ENCODE peak calls at places on chromosome 11, in five cellular contexts. E is neuronal stem cell, D is mesenchymal stem cell, U is IMR-90, R is H1. T is an unnamed sample.

GRCh38 chr11:9955387-9955786 is 291.5 kb downstream of the SWAP70 start:
- DNase-seq in U (peak; percentile 61), E (no peak), R (no peak), D (no peak), T (no peak)

GRCh38 chr11:120013325-120014250 is 124.3 kb downstream of the TRIM29 start:
- DNase-seq in E (peak; percentile 54), R (peak; percentile 89), D (peak; percentile 24), U (peak; percentile 10), T (peak; percentile 96)

GRCh38 chr11:48019230-48019584 is 38.8 kb downstream of the PTPRJ start:
- DNase-seq in U (no peak), D (no peak), R (no peak), E (peak; percentile 30), T (no peak)

GRCh38 chr11:70745936-70746335 is 347.6 kb downstream of the CTTN start:
- DNase-seq in U (no peak), D (no peak), E (no peak), R (no peak), T (no peak)

GRCh38 chr11:131095501-131096185 is 179.4 kb upstream of the SNX19 start:
- DNase-seq in D (no peak), R (no peak), U (no peak), E (no peak), T (no peak)

GRCh38 chr11:46253258-46254134 is 24.0 kb upstream of the CREB3L1 start:
- DNase-seq in U (no peak), E (no peak), R (no peak), D (no peak), T (peak; percentile 27)

GRCh38 chr11:129960216-129961214 is 42.1 kb downstream of the PRDM10 start:
- DNase-seq in U (peak; percentile 96), R (no peak), E (no peak), D (peak; percentile 89), T (no peak)

GRCh38 chr11:130872961-130873360 is 43.3 kb downstream of the SNX19 start:
- DNase-seq in R (no peak), U (peak; percentile 87), E (no peak), D (no peak), T (no peak)

GRCh38 chr11:68017858-68018729 is 8.0 kb downstream of the ALDH3B1 start:
- DNase-seq in E (no peak), U (no peak), D (no peak), R (no peak), T (no peak)

GRCh38 chr11:12159351-12160099 is 49.1 kb downstream of the MICAL2 start:
- DNase-seq in E (no peak), D (peak; percentile 98), U (peak; percentile 97), R (no peak), T (no peak)

GRCh38 chr11:128334311-128335044 is 252.9 kb downstream of the ETS1 start:
- DNase-seq in D (no peak), U (no peak), R (no peak), E (no peak), T (no peak)

GRCh38 chr11:27281276-27281675 is 81.7 kb downstream of the CCDC34 start:
- DNase-seq in U (no peak), R (no peak), E (no peak), D (no peak), T (no peak)

GRCh38 chr11:115580927-115581680 is 76.9 kb upstream of the CADM1 start:
- DNase-seq in U (no peak), R (no peak), D (no peak), E (no peak), T (no peak)

GRCh38 chr11:47324520-47324919 is 28.0 kb downstream of the MYBPC3 start:
- DNase-seq in R (no peak), U (no peak), D (no peak), E (no peak), T (no peak)

DNA sequence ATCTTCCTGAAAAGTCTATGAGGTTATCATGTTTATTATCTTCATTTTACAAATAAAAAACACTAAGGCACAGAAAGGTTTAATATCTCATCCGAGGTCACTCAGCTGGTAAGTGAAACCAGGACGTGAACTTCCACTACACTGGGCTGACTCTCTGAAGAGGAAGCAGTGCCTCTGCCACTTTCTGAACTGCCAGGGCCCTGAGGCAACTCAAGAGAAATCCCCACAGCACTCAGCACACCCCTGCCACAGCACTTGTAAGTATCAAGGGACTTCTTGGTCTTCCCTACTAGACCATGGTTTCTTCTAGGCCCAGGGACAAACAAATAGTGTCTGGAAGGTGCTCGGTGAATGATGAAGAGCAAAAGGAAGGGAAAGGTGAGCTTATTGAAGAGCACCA is 49.7 kb downstream of the RPL27A start:
- DNase-seq in R (no peak), D (peak; percentile 33), E (no peak), U (no peak), T (no peak)
- H2AK5ac ChIP-seq in R (no peak overlapping the region), D (peak overlapping the region; percentile 3), E (no peak overlapping the region), U (peak overlapping the region; percentile 95), T (no peak overlapping the region)

GRCh38 chr11:61891331-61892084 is at the start of gene FADS3:
- DNase-seq in R (peak; percentile 93), D (peak; percentile 84), U (peak; percentile 69), E (peak; percentile 83), T (peak; percentile 96)
- H2AK5ac ChIP-seq in R (no peak within 1 kb of the TSS), D (peak within 1 kb of the TSS; percentile 33), U (peak within 1 kb of the TSS; percentile 95), E (peak within 1 kb of the TSS; percentile 86), T (no peak within 1 kb of the TSS)

GRCh38 chr11:100876826-100877545 is 189.9 kb downstream of the ARHGAP42 start:
- DNase-seq in U (peak; percentile 98), E (no peak), R (no peak), D (peak; percentile 95), T (no peak)

GRCh38 chr11:100874203-100874602 is 187.1 kb downstream of the ARHGAP42 start:
- DNase-seq in U (no peak), E (no peak), D (no peak), R (no peak), T (no peak)

GRCh38 chr11:100878474-100878873 is 191.4 kb downstream of the ARHGAP42 start:
- DNase-seq in U (peak; percentile 41), R (no peak), E (no peak), D (no peak), T (no peak)

GRCh38 chr11:100872951-100873350 is 185.9 kb downstream of the ARHGAP42 start:
- DNase-seq in R (no peak), E (no peak), D (no peak), U (no peak), T (no peak)

DNA sequence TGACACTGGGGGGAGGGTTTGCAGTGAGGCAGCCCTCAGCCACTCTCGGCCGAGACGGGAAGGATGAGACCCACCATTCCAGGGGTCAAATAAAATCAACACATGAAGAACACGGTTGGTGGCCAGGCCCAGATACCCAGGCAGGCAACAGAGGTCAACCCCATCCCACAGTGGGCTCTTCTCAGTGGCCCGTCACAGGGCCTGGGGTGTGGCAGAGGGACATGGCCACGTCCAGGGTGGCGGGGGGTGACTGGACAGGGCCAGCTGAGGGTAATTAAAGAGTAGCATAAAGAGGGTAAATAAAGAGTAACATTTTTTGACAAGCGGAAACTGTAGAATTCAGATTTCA is 188.4 kb downstream of the ARHGAP42 start:
- DNase-seq in R (no peak), D (no peak), E (no peak), U (no peak), T (no peak)
- H2AK5ac ChIP-seq in R (no peak overlapping the region), D (peak overlapping the region; percentile 99), E (no peak overlapping the region), U (peak overlapping the region; percentile 97), T (no peak overlapping the region)

GRCh38 chr11:34938621-34939020 is 22.2 kb downstream of the PDHX start:
- DNase-seq in U (no peak), E (no peak), D (no peak), R (no peak), T (no peak)

GRCh38 chr11:34940026-34940677 is 23.7 kb downstream of the PDHX start:
- DNase-seq in U (peak; percentile 33), R (no peak), E (no peak), D (peak; percentile 23), T (no peak)

GRCh38 chr11:34936945-34937344 is 20.5 kb downstream of the PDHX start:
- DNase-seq in D (no peak), U (no peak), R (no peak), E (no peak), T (no peak)

GRCh38 chr11:34944692-34945091 is 28.3 kb downstream of the PDHX start:
- DNase-seq in D (no peak), R (no peak), U (no peak), E (no peak), T (no peak)

GRCh38 chr11:34941688-34942087 is 25.3 kb downstream of the PDHX start:
- DNase-seq in E (no peak), D (no peak), U (no peak), R (no peak), T (no peak)
- H2AK5ac ChIP-seq in E (no peak overlapping the region), D (no peak overlapping the region), U (no peak overlapping the region), R (no peak overlapping the region), T (no peak overlapping the region)

DNA sequence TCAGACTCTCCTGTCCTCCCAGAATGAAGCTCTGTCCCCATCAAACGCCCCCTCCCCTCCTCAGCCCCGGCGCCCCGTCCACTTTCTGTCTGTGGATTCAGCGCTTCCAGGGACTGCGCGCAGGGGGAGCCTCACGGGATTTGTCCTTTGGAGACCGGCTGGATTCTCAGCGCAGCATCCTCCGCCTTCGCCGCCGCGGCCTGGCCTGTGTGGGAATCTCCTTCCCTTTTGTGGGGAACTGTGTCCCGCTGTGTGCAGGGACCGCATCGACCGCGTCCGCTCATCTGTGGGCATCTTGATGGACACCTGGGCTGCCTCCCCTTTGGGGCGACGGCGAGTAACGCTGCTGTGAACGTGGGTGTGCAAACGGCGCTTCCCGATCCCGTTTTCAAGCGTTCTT is 1.1 kb upstream of the SCT start:
- DNase-seq in D (no peak), E (no peak), U (no peak), R (peak; percentile 46), T (no peak)
- H2AK5ac ChIP-seq in D (peak overlapping the region; percentile 56), E (no peak overlapping the region), U (peak overlapping the region; percentile 46), R (no peak overlapping the region), T (no peak overlapping the region)

DNA sequence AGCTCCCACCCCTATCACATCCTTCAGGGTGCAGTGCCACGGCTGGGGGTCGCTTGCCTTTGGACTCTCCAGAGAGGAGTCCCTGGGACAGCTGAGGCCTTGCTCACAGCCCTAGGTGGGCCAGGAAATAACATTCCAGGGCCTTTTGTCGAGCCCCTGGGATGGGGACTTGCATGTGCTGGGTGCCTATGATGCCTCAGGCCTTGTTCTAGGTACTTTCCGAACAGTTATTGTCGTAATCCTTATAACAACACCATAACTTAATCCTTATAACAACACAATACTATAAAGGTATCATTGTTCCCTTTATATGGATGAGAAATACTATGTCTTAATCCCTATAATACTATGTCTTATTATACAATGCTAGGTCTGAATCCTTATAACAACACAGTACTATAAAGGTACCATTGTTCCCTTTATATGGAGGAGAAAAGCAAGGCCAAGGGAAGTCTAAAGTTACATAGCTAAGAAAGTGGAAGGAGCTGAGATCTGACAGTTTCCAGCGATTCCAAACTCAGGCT is 236.5 kb downstream of the ST3GAL4 start:
- DNase-seq in R (no peak), D (no peak), E (no peak), U (no peak), T (no peak)
- H2AK5ac ChIP-seq in R (no peak overlapping the region), D (no peak overlapping the region), E (no peak overlapping the region), U (no peak overlapping the region), T (no peak overlapping the region)

DNA sequence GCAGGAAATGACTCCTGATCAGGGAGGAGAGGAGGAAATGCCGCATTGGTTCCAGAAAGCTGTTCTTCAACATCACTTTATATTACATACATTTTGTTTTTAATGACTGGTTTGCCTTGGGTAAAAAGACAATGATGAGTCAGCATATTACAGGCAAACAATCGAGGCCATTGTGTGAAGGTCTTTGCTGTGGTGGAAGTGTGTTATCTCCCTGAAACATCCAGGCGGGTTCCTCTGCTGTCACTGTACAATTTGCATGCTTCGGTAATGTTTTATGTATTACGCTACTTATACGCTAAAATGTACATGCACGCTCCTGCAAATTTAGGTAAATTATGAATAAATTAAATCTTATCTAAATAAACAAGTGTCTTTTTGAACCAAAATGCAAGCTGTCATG is 161.1 kb downstream of the KIRREL3 start:
- DNase-seq in U (no peak), D (no peak), R (no peak), E (no peak), T (no peak)
- H2AK5ac ChIP-seq in U (no peak overlapping the region), D (no peak overlapping the region), R (no peak overlapping the region), E (no peak overlapping the region), T (no peak overlapping the region)

GRCh38 chr11:15204766-15205165 is 90.0 kb downstream of the INSC start:
- DNase-seq in U (no peak), R (no peak), E (no peak), D (no peak), T (no peak)
- H2AK5ac ChIP-seq in U (no peak overlapping the region), R (no peak overlapping the region), E (no peak overlapping the region), D (no peak overlapping the region), T (no peak overlapping the region)

T was measured in H9.